ENCODE peak calls at places on chromosomes 3 and 15, in five cellular contexts. W, U, B, M and L are unnamed samples.

GRCh38 chr15:58539548-58539947 is 107.8 kb downstream of the LIPC start:
- DNase-seq in B (peak; percentile 22), W (no peak), M (no peak), U (no peak), L (no peak)

GRCh38 chr15:99438222-99438592 is 127.6 kb upstream of the MEF2A start:
- DNase-seq in B (peak; percentile 50), W (no peak), M (peak; percentile 11), U (no peak), L (no peak)

GRCh38 chr3:129579991-129580390 is 26.5 kb downstream of the PLXND1 start:
- DNase-seq in U (no peak), B (no peak), W (no peak), M (no peak), L (no peak)

GRCh38 chr3:177281292-177281942 is 84.1 kb upstream of the TBL1XR1 start:
- DNase-seq in W (no peak), M (no peak), B (peak; percentile 59), U (no peak), L (no peak)

GRCh38 chr15:40902605-40903561 is 8.6 kb downstream of the VPS18 start:
- DNase-seq in M (peak; percentile 31), W (peak; percentile 48), U (no peak), B (peak; percentile 54), L (no peak)

GRCh38 chr3:157119369-157119951 is 40.5 kb downstream of the CCNL1 start:
- DNase-seq in W (no peak), B (no peak), M (no peak), U (no peak), L (no peak)

GRCh38 chr3:12232785-12233317 is 56.0 kb upstream of the PPARG start:
- DNase-seq in M (no peak), U (no peak), B (no peak), W (no peak), L (no peak)

GRCh38 chr3:46412786-46413298 is 5.8 kb downstream of the CCRL2 start:
- DNase-seq in M (no peak), B (no peak), W (no peak), U (no peak), L (no peak)

GRCh38 chr3:120563356-120564022 is 32.6 kb upstream of the NDUFB4 start:
- DNase-seq in U (no peak), M (no peak), W (no peak), B (no peak), L (no peak)

GRCh38 chr15:27358751-27359434 is 387.9 kb downstream of the GABRG3 start:
- DNase-seq in W (no peak), U (no peak), B (peak; percentile 83), M (no peak), L (no peak)

GRCh38 chr3:140816372-140816771 is 125.3 kb upstream of the SLC25A36 start:
- DNase-seq in B (no peak), M (no peak), W (no peak), U (no peak), L (no peak)

GRCh38 chr3:46676601-46677071 is 16.8 kb downstream of the ALS2CL start:
- DNase-seq in W (peak; percentile 12), U (no peak), B (no peak), M (no peak), L (no peak)

GRCh38 chr3:113166719-113167492 is 44.5 kb upstream of the BOC start:
- DNase-seq in B (peak; percentile 70), M (peak; percentile 25), W (peak; percentile 30), U (peak; percentile 65), L (no peak)

GRCh38 chr3:187491371-187491770 is 123.2 kb downstream of the RTP4 start:
- DNase-seq in U (no peak), W (no peak), B (no peak), M (no peak), L (peak; percentile 5)

GRCh38 chr15:66700412-66700801 is 1.6 kb upstream of the SMAD6 start:
- DNase-seq in W (no peak), U (no peak), M (no peak), B (no peak), L (no peak)

GRCh38 chr15:40357723-40358491 is at the start of gene DISP2:
- DNase-seq in M (peak; percentile 71), U (no peak), B (peak; percentile 98), W (peak; percentile 88), L (no peak)

GRCh38 chr3:45442679-45443214 is 54.4 kb downstream of the LARS2 start:
- DNase-seq in U (no peak), B (no peak), M (no peak), W (no peak), L (no peak)

GRCh38 chr15:85274315-85275050 is 105.9 kb upstream of the AKAP13 start:
- DNase-seq in B (no peak), M (no peak), W (no peak), U (no peak), L (no peak)

GRCh38 chr3:20225769-20226168 is 39.8 kb upstream of the SGO1 start:
- DNase-seq in W (no peak), M (no peak), B (no peak), U (peak; percentile 19), L (peak; percentile 64)

GRCh38 chr15:71526061-71526460 is 284.3 kb upstream of the NR2E3 start:
- DNase-seq in W (no peak), B (no peak), M (no peak), U (no peak), L (peak; percentile 43)

GRCh38 chr3:113668015-113668414 is 28.4 kb downstream of the USF3 start:
- DNase-seq in B (no peak), U (peak; percentile 65), M (no peak), W (no peak), L (peak; percentile 28)

GRCh38 chr3:121985841-121986240 is 36.2 kb downstream of the ILDR1 start:
- DNase-seq in B (no peak), W (no peak), M (no peak), U (no peak), L (peak; percentile 63)

GRCh38 chr3:39911465-39912309 is 102.3 kb downstream of the MYRIP start:
- DNase-seq in M (no peak), U (no peak), W (no peak), B (peak; percentile 79), L (peak; percentile 90)

GRCh38 chr3:13325892-13326443 is 94.2 kb downstream of the NUP210 start:
- DNase-seq in W (no peak), U (no peak), B (no peak), M (no peak), L (no peak)

GRCh38 chr3:3127432-3128010 is 781 bp downstream of the TRNT1 start:
- DNase-seq in W (no peak), U (no peak), M (no peak), B (peak; percentile 52), L (no peak)

GRCh38 chr3:112738366-112738765 is 97.4 kb upstream of the CCDC80 start:
- DNase-seq in B (no peak), U (no peak), M (no peak), W (no peak), L (no peak)

DNA sequence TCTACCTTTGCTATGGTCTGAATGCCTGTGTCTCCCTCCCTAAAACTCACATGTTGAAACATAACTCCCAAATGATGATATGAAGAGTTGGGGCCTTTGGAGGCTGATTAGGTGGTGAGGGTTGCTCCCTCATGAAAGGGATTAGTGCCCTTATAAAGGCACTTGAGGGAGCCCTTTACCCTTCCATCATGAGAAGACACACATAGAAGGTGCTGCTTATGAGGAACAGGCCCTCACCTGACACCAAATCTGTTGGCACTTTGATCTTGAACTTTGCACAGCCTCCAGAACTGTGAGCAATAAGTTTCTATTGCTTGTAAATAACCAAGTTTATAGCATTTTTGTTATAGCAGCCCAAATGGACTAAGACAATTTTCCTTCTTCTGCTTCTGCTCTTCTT is 76.2 kb upstream of the ADAMTS9 start:
- DNase-seq in W (no peak), B (no peak), U (no peak), M (no peak), L (no peak)
- TF ChIP-seq CTCF in W (no peak), B (peak; percentile 38), U (no peak), M (no peak), L (no peak)

DNA sequence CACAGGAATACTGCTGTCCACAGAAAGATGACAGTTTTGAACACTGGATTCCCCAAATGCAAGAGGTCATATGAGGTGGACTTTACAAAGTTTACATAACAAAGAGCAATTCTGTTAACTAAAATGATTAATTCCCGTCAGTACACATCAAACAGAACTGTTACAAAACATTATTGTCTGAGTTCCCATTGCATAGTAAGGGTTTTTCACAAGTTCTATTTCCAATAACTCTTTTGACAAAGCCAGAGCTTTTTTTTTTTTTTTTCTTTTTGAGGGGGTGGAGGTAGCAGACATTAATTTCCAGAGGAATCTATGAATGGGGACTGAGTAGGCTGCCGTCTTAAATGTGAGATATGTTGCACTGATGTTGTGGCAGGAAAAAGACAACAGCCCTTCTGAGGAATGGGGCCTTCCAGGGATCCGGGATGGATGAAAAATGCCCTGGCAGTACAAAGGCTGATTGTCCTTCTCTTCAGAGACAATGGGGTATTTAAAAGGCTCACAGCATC is 178.1 kb upstream of the KBTBD8 start:
- DNase-seq in U (no peak), M (no peak), B (no peak), W (no peak), L (no peak)
- H3K4me3 ChIP-seq in U (no peak overlapping the region), M (no peak overlapping the region), B (no peak overlapping the region), W (no peak overlapping the region), L (no peak overlapping the region)

DNA sequence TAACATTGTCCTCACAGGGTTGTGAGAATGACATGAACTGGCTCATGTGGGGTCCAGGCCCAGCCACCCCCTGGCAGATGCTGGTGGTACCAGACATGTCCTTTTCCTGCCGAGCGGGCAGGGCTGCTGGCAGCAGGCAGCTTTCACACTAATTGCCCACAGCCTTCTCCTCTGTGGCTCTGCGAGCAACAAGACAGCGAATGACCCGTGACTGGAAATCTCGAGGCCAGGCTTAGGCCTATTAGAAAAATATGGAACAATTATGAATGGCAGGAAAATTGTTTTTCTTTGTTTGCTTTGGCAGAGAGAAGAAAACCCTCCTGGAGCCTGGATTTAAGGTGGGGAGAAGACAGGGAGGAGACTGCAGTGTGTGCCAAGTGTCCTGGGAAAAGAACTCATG is 193.6 kb upstream of the TLE3 start:
- DNase-seq in W (no peak), B (no peak), U (no peak), M (no peak), L (no peak)
- TF ChIP-seq CTCF in W (no peak), B (no peak), U (no peak), M (no peak), L (no peak)

GRCh38 chr3:152243301-152243711 is 25.4 kb upstream of the MBNL1 start:
- DNase-seq in M (no peak), B (no peak), U (no peak), W (no peak), L (no peak)

GRCh38 chr3:152245498-152246175 is 23.1 kb upstream of the MBNL1 start:
- DNase-seq in U (no peak), M (no peak), W (no peak), B (no peak), L (no peak)

GRCh38 chr3:152241142-152242067 is 27.3 kb upstream of the MBNL1 start:
- DNase-seq in B (no peak), W (no peak), M (no peak), U (no peak), L (no peak)

DNA sequence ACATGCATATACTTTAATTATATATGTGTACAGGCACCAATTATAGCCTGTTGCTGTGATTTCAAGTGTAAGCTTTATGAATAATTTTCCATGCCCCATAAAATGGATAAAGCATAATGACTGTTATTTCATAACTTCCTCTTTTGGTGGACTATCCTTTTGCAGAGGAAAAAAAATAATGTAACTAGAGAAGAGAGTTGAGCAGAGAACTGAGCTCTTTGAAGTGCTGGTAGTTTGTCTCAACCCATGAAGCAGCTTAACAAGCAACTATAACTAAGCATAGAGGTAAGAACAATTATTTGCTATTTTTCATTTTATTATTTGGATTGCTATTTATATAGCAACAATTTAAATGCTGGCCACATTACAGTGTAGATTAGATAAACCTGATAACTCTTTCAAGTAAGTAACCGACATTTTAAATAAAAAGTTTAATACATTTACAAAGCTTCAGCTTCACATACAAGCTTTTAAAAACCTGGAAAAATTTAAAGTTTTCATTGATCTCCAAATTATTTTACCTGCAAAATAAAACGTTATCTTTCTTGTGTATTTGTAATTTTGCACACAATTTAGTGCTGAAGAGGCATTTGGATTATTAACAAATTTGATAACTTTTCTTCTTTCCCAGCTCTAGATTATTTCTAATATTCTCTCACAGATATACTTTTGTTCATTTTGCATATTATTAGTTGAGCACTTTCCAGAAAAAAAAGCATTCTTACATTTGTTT is 24.4 kb upstream of the MBNL1 start:
- DNase-seq in W (no peak), M (no peak), B (no peak), U (no peak), L (no peak)
- H3K4me3 ChIP-seq in W (no peak overlapping the region), M (no peak overlapping the region), B (no peak overlapping the region), U (no peak overlapping the region), L (no peak overlapping the region)